ENCODE peak calls at places on chromosomes 5 and 9, in four cellular contexts. One of them, this sample, is unnamed.

GRCh38 chr9:16673171-16673570 is 197.3 kb downstream of the BNC2 start:
- DNase-seq in lower lobe of right lung: no peak
- DNase-seq in body of pancreas: no peak
- DNase-seq in iPS DF 6.9: no peak
- DNase-seq in this sample: no peak

GRCh38 chr9:84296146-84296843 is 44.3 kb downstream of the SLC28A3 start:
- DNase-seq in lower lobe of right lung: no peak
- DNase-seq in body of pancreas: peak
- DNase-seq in iPS DF 6.9: no peak
- DNase-seq in this sample: no peak

GRCh38 chr9:111036068-111036789 is 2.0 kb downstream of the LPAR1 start:
- DNase-seq in lower lobe of right lung: peak
- DNase-seq in body of pancreas: peak
- DNase-seq in iPS DF 6.9: no peak
- DNase-seq in this sample: peak

GRCh38 chr5:158313739-158314464 is 455.0 kb upstream of the CLINT1 start:
- DNase-seq in lower lobe of right lung: no peak
- DNase-seq in body of pancreas: no peak
- DNase-seq in iPS DF 6.9: no peak
- DNase-seq in this sample: no peak

GRCh38 chr9:104094534-104095020 is 468 bp downstream of the SMC2 start:
- DNase-seq in lower lobe of right lung: no peak
- DNase-seq in body of pancreas: no peak
- DNase-seq in iPS DF 6.9: no peak
- DNase-seq in this sample: peak

GRCh38 chr5:67238191-67238590 is 41.6 kb upstream of the CD180 start:
- DNase-seq in lower lobe of right lung: no peak
- DNase-seq in body of pancreas: no peak
- DNase-seq in iPS DF 6.9: no peak
- DNase-seq in this sample: no peak

GRCh38 chr9:87701931-87702421 is 23.9 kb upstream of the CTSL start:
- DNase-seq in lower lobe of right lung: no peak
- DNase-seq in body of pancreas: no peak
- DNase-seq in iPS DF 6.9: no peak
- DNase-seq in this sample: no peak

GRCh38 chr9:90645721-90646120 is 3.1 kb upstream of the DIRAS2 start:
- DNase-seq in lower lobe of right lung: no peak
- DNase-seq in body of pancreas: no peak
- DNase-seq in iPS DF 6.9: no peak
- DNase-seq in this sample: no peak

GRCh38 chr5:132462856-132463745 is 27.5 kb downstream of the IRF1 start:
- DNase-seq in lower lobe of right lung: no peak
- DNase-seq in body of pancreas: no peak
- DNase-seq in iPS DF 6.9: no peak
- DNase-seq in this sample: no peak

GRCh38 chr9:33080534-33080933 is 4.1 kb upstream of the SMU1 start:
- DNase-seq in lower lobe of right lung: no peak
- DNase-seq in body of pancreas: no peak
- DNase-seq in iPS DF 6.9: no peak
- DNase-seq in this sample: no peak
- H3K27ac ChIP-seq in lower lobe of right lung: peak
- H3K27ac ChIP-seq in body of pancreas: no peak
- H3K27ac ChIP-seq in iPS DF 6.9: no peak
- H3K27ac ChIP-seq in this sample: peak

DNA sequence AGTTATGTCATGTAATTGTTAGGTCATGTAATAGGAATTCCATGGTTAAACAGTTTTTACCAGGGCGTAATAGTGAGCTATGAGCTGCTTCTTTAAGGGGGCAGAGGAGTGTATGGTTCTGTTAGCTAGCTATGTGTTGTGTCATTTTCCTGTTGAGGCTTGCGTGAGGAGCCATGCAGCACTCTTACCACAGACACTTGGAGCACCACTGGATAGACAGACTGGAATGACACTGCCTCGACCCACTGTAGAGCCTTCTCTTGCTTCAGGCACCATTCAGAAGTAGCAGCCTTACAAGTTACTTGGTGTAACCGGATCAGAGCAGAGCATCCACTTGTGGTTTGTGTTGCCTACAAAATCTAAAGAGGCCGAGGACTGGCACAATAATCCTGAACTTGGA is 28.3 kb upstream of the STOM start:
- DNase-seq in lower lobe of right lung: no peak
- DNase-seq in body of pancreas: no peak
- DNase-seq in iPS DF 6.9: no peak
- DNase-seq in this sample: no peak
- H3K27ac ChIP-seq in lower lobe of right lung: no peak
- H3K27ac ChIP-seq in body of pancreas: no peak
- H3K27ac ChIP-seq in iPS DF 6.9: no peak
- H3K27ac ChIP-seq in this sample: no peak

DNA sequence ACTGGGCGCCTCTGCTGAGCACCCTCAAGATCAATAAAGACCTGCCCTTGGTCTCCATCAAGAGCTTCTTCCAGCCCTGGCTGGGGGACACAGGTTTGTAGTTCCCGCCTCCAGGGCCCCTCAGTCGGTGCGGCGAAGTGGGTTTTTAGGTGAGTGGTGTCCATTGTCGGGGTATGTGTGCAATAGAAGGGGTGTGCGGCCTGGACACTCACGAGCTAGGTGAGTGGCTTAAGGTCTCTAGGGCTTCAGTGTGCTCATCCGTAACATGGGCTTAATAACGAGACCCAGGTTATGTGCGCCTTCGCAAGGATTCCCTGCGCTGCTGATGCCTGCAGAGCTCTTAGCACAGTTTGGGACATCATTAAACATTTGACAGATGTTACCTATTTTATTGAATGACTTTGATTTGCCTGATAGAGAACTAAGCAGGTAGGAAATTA is 656 bp downstream of the CEP78 start:
- DNase-seq in lower lobe of right lung: no peak
- DNase-seq in body of pancreas: no peak
- DNase-seq in iPS DF 6.9: no peak
- DNase-seq in this sample: no peak
- H3K27ac ChIP-seq in lower lobe of right lung: peak
- H3K27ac ChIP-seq in body of pancreas: peak
- H3K27ac ChIP-seq in iPS DF 6.9: no peak
- H3K27ac ChIP-seq in this sample: peak

GRCh38 chr9:100090880-100091279 is 7.9 kb downstream of the ERP44 start:
- DNase-seq in lower lobe of right lung: no peak
- DNase-seq in body of pancreas: no peak
- DNase-seq in iPS DF 6.9: no peak
- DNase-seq in this sample: no peak

GRCh38 chr9:100091650-100092049 is 7.2 kb downstream of the ERP44 start:
- DNase-seq in lower lobe of right lung: no peak
- DNase-seq in body of pancreas: no peak
- DNase-seq in iPS DF 6.9: no peak
- DNase-seq in this sample: no peak

GRCh38 chr9:100087218-100087617 is 11.6 kb downstream of the ERP44 start:
- DNase-seq in lower lobe of right lung: no peak
- DNase-seq in body of pancreas: no peak
- DNase-seq in iPS DF 6.9: no peak
- DNase-seq in this sample: no peak

GRCh38 chr9:100086097-100086496 is 12.7 kb downstream of the ERP44 start:
- DNase-seq in lower lobe of right lung: no peak
- DNase-seq in body of pancreas: no peak
- DNase-seq in iPS DF 6.9: no peak
- DNase-seq in this sample: no peak

DNA sequence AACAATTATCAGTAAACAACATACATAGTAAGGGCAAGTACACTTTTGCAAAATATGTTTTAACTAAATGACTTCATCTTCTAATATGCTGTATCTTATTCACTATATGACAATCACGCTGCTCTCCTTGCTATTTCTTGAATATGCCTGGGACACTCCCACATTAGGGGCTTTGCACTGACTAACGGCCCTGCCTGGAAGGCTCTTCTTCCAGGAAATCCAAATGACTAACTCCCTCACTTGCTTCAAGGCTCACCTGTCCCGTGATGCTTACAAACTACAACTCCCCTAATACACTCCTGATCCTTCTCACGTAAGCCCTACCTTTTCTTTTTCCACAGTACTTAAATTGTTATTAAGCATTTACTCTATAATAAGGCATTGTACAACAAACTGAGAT is 10.6 kb downstream of the ERP44 start:
- DNase-seq in lower lobe of right lung: no peak
- DNase-seq in body of pancreas: no peak
- DNase-seq in iPS DF 6.9: no peak
- DNase-seq in this sample: no peak
- H3K27ac ChIP-seq in lower lobe of right lung: no peak
- H3K27ac ChIP-seq in body of pancreas: no peak
- H3K27ac ChIP-seq in iPS DF 6.9: no peak
- H3K27ac ChIP-seq in this sample: no peak

This sample was measured in upper lobe of left lung.